ENCODE peak calls at places on chromosomes 4 and X, in nine cellular contexts. O, S, D, Q, Y, B, X, E and J are unnamed samples.

GRCh38 chrX:120468479-120468824 is 644 bp downstream of the LAMP2 start:
- DNase-seq in O (no peak), S (peak), D (no peak), Q (no peak), Y (no peak), B (no peak), X (no peak), E (no peak), J (no peak)

GRCh38 chrX:114162068-114162735 is 421.7 kb upstream of the HTR2C start:
- DNase-seq in O (no peak), S (no peak), D (no peak), Q (peak), Y (no peak), B (no peak), X (no peak), E (no peak), J (no peak)

GRCh38 chrX:111262086-111262485 is 8.2 kb downstream of the CAPN6 start:
- DNase-seq in O (no peak), S (peak), D (no peak), Q (no peak), Y (no peak), B (no peak), X (no peak), E (no peak), J (no peak)

GRCh38 chr4:162015090-162015489 is 148.7 kb downstream of the FSTL5 start:
- DNase-seq in O (no peak), S (no peak), D (no peak), Q (no peak), Y (peak), B (no peak), X (no peak), E (no peak), J (no peak)

GRCh38 chrX:17584248-17584681 is 153.0 kb upstream of the SCML1 start:
- DNase-seq in O (peak), S (peak), D (no peak), Q (no peak), Y (peak), B (no peak), X (no peak), E (no peak), J (no peak)

GRCh38 chr4:73917081-73917501 is 47.9 kb downstream of the CXCL1 start:
- DNase-seq in O (peak), S (peak), D (no peak), Q (no peak), Y (peak), B (no peak), X (no peak), E (no peak), J (no peak)

GRCh38 chr4:51894246-51894645 is 51.3 kb downstream of the DCUN1D4 start:
- DNase-seq in O (peak), S (peak), D (no peak), Q (no peak), Y (no peak), B (no peak), X (no peak), E (no peak), J (no peak)

GRCh38 chr4:5561286-5561685 is 147.1 kb downstream of the EVC2 start:
- DNase-seq in O (no peak), S (no peak), D (no peak), Q (no peak), Y (no peak), B (no peak), X (no peak), E (no peak), J (no peak)

GRCh38 chr4:73653695-73654106 is 33.5 kb upstream of the RASSF6 start:
- DNase-seq in O (peak), S (peak), D (no peak), Q (peak), Y (no peak), B (no peak), X (peak), E (peak), J (peak)

GRCh38 chr4:176054942-176055341 is 10.7 kb upstream of the WDR17 start:
- DNase-seq in O (no peak), S (peak), D (no peak), Q (no peak), Y (no peak), B (no peak), X (peak), E (no peak), J (no peak)

GRCh38 chr4:52950226-52950625 is 88.1 kb downstream of the RASL11B start:
- DNase-seq in O (no peak), S (no peak), D (no peak), Q (no peak), Y (no peak), B (no peak), X (no peak), E (no peak), J (no peak)

GRCh38 chrX:104335765-104336164 is 81.0 kb upstream of the ESX1 start:
- DNase-seq in O (peak), S (peak), D (no peak), Q (no peak), Y (peak), B (no peak), X (no peak), E (no peak), J (no peak)

GRCh38 chr4:101282076-101282844 is 65.1 kb downstream of the PPP3CA start:
- DNase-seq in O (no peak), S (no peak), D (no peak), Q (no peak), Y (no peak), B (no peak), X (no peak), E (no peak), J (no peak)

GRCh38 chr4:89254847-89255246 is 52.8 kb downstream of the GPRIN3 start:
- DNase-seq in O (no peak), S (peak), D (no peak), Q (peak), Y (no peak), B (no peak), X (peak), E (no peak), J (peak)

DNA sequence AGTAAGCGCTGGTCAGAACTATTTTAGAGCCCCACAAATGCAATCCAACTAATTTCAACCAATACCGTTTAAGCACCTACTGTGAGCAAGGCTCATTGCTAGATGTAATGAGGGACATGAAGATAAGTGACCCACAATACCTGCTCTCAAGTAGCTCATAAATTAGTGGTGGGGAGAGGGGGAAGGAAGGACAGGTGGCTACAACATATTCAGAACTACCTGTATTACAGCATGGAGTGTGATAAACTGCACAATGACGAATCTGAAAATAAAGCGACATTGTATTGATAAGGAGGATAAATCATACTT is 311.6 kb upstream of the DIAPH2 start:
- DNase-seq in O (no peak), S (no peak), D (no peak), Q (no peak), Y (no peak), B (no peak), X (no peak), E (no peak), J (no peak)
- TF ChIP-seq CTCF in O (no peak), S (no peak), D (no peak), Q (no peak), Y (no peak), B (no peak), X (no peak), E (no peak), J (no peak)

GRCh38 chrX:152479525-152479924 is 28.4 kb upstream of the GABRA3 start:
- DNase-seq in O (no peak), S (no peak), D (no peak), Q (no peak), Y (no peak), B (no peak), X (no peak), E (no peak), J (no peak)

GRCh38 chrX:152480269-152481212 is 29.4 kb upstream of the GABRA3 start:
- DNase-seq in O (no peak), S (no peak), D (no peak), Q (no peak), Y (no peak), B (no peak), X (no peak), E (no peak), J (no peak)
- TF ChIP-seq CTCF in O (no peak), S (no peak), D (no peak), Q (no peak), Y (no peak), B (no peak), X (no peak), E (no peak), J (no peak)

GRCh38 chr4:7293703-7294102 is 101.4 kb downstream of the SORCS2 start:
- DNase-seq in O (no peak), S (no peak), D (no peak), Q (no peak), Y (no peak), B (no peak), X (no peak), E (no peak), J (no peak)

GRCh38 chr4:7295917-7296660 is 103.8 kb downstream of the SORCS2 start:
- DNase-seq in O (peak), S (peak), D (no peak), Q (no peak), Y (peak), B (no peak), X (peak), E (peak), J (peak)

GRCh38 chr4:7296661-7297335 is 104.5 kb downstream of the SORCS2 start:
- DNase-seq in O (no peak), S (no peak), D (no peak), Q (no peak), Y (no peak), B (no peak), X (no peak), E (no peak), J (no peak)

GRCh38 chr4:7294176-7294756 is 101.9 kb downstream of the SORCS2 start:
- DNase-seq in O (no peak), S (no peak), D (no peak), Q (no peak), Y (no peak), B (no peak), X (no peak), E (no peak), J (no peak)

GRCh38 chr4:7295201-7295916 is 103.0 kb downstream of the SORCS2 start:
- DNase-seq in O (no peak), S (peak), D (no peak), Q (peak), Y (no peak), B (no peak), X (no peak), E (no peak), J (no peak)
- TF ChIP-seq CTCF in O (no peak), S (no peak), D (no peak), Q (no peak), Y (no peak), B (no peak), X (no peak), E (no peak), J (no peak)

GRCh38 chrX:95076449-95076848 is 1402.4 kb downstream of the FAM133A start:
- DNase-seq in O (peak), S (peak), D (no peak), Q (peak), Y (peak), B (no peak), X (no peak), E (no peak), J (no peak)
- TF ChIP-seq CTCF in O (peak), S (peak), D (peak), Q (peak), Y (peak), B (no peak), X (peak), E (peak), J (peak)

GRCh38 chr4:40809058-40809457 is 59.3 kb downstream of the NSUN7 start:
- DNase-seq in O (no peak), S (no peak), D (no peak), Q (no peak), Y (no peak), B (no peak), X (no peak), E (no peak), J (no peak)
- TF ChIP-seq CTCF in O (no peak), S (no peak), D (no peak), Q (no peak), Y (no peak), B (no peak), X (no peak), E (no peak), J (no peak)

DNA sequence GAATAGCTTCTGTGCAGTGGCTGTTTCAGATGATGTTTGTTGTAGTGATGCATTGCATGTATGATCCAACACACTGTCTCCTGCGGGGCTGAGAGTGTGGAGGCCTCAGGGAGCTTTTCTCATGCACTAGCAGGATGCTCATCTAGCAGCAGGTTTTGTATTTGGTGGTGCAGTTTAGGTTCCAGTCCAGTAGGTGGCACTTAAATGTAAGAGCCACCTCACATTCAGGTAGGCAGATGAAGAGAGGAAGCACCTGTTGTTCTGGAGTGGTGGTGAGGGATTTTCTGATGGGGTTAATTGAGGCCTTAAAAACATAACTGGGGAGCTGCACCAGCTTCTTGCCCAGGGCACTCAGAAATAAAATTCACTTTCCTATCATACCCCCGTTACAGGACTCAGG is 300.9 kb downstream of the SPIN4 start:
- DNase-seq in O (no peak), S (no peak), D (no peak), Q (no peak), Y (no peak), B (no peak), X (peak), E (no peak), J (no peak)
- TF ChIP-seq CTCF in O (no peak), S (no peak), D (no peak), Q (no peak), Y (no peak), B (no peak), X (no peak), E (peak), J (no peak)

GRCh38 chr4:20760053-20760452 is 59.8 kb downstream of the PACRGL start:
- DNase-seq in O (no peak), S (peak), D (no peak), Q (no peak), Y (no peak), B (no peak), X (no peak), E (no peak), J (no peak)
- TF ChIP-seq CTCF in O (no peak), S (peak), D (no peak), Q (no peak), Y (peak), B (no peak), X (peak), E (no peak), J (no peak)

GRCh38 chrX:6640727-6641126 is 105.8 kb upstream of the VCX3A start:
- DNase-seq in O (no peak), S (no peak), D (no peak), Q (no peak), Y (no peak), B (no peak), X (no peak), E (no peak), J (no peak)

GRCh38 chrX:6645216-6645615 is 110.3 kb upstream of the VCX3A start:
- DNase-seq in O (no peak), S (no peak), D (no peak), Q (no peak), Y (no peak), B (no peak), X (no peak), E (no peak), J (no peak)

GRCh38 chrX:6644411-6644810 is 109.5 kb upstream of the VCX3A start:
- DNase-seq in O (no peak), S (no peak), D (no peak), Q (no peak), Y (no peak), B (no peak), X (no peak), E (no peak), J (no peak)
- TF ChIP-seq CTCF in O (peak), S (peak), D (no peak), Q (peak), Y (peak), B (no peak), X (no peak), E (no peak), J (no peak)

GRCh38 chr4:41725254-41725653 is 23.3 kb downstream of the PHOX2B start:
- DNase-seq in O (no peak), S (no peak), D (no peak), Q (no peak), Y (no peak), B (no peak), X (no peak), E (no peak), J (no peak)
- TF ChIP-seq CTCF in O (peak), S (peak), D (peak), Q (peak), Y (peak), B (no peak), X (no peak), E (no peak), J (no peak)

GRCh38 chrX:79462458-79462857 is 95.3 kb upstream of the ITM2A start:
- DNase-seq in O (no peak), S (no peak), D (no peak), Q (no peak), Y (no peak), B (no peak), X (no peak), E (no peak), J (no peak)

DNA sequence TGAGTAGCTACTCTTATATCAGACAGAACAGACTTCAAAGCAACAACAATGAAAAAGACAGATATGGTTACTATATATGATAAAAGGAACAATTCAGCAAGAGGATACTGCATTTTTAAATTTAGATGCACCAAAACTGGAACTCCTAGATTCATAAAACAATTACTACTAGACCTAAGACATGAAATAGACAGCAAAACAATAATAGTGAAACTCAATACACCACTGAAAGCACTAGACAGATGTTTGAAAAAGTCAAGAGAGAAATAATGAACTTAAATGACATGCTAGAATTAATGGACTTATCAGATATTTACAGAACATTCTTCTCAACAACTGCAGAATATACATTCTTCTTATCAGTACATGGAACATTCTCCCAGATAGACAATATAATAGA is 99.5 kb upstream of the ITM2A start:
- DNase-seq in O (no peak), S (no peak), D (no peak), Q (no peak), Y (no peak), B (no peak), X (no peak), E (no peak), J (no peak)
- TF ChIP-seq CTCF in O (no peak), S (no peak), D (no peak), Q (no peak), Y (no peak), B (no peak), X (no peak), E (no peak), J (no peak)